ENCODE peak calls at places on chromosomes 4 and X, in five cellular contexts. L is spleen, R is K562, C is transverse colon, T is endothelial cell of umbilical vein. G is an unnamed sample.

GRCh38 chrX:51461053-51462050 is 35.0 kb downstream of the NUDT11 start:
- DNase-seq in L (no peak), R (peak; percentile 28), C (no peak), T (peak; percentile 34), G (peak; percentile 54)

GRCh38 chr4:23945521-23946017 is 55.7 kb upstream of the PPARGC1A start:
- DNase-seq in L (no peak), R (no peak), C (peak; percentile 16), T (no peak), G (peak; percentile 36)

GRCh38 chr4:185398618-185399017 is 2.0 kb downstream of the ANKRD37 start:
- DNase-seq in L (no peak), R (no peak), C (no peak), T (peak; percentile 56), G (no peak)

GRCh38 chr4:16026155-16026761 is 57.6 kb downstream of the PROM1 start:
- DNase-seq in L (no peak), R (peak; percentile 45), C (no peak), T (peak; percentile 76), G (peak; percentile 41)

GRCh38 chr4:133150643-133151300 is 1.7 kb downstream of the PCDH10 start:
- DNase-seq in L (no peak), R (no peak), C (no peak), T (peak; percentile 58), G (no peak)

GRCh38 chr4:86831262-86832090 is 17.7 kb downstream of the SLC10A6 start:
- DNase-seq in L (no peak), R (no peak), C (peak; percentile 9), T (no peak), G (peak; percentile 29)

GRCh38 chr4:67638157-67638556 is 62.8 kb downstream of the UBA6 start:
- DNase-seq in L (no peak), R (no peak), C (no peak), T (no peak), G (no peak)

GRCh38 chr4:67885727-67886126 is 1.9 kb upstream of the TMPRSS11D start:
- DNase-seq in L (no peak), R (no peak), C (no peak), T (peak; percentile 91), G (no peak)

DNA sequence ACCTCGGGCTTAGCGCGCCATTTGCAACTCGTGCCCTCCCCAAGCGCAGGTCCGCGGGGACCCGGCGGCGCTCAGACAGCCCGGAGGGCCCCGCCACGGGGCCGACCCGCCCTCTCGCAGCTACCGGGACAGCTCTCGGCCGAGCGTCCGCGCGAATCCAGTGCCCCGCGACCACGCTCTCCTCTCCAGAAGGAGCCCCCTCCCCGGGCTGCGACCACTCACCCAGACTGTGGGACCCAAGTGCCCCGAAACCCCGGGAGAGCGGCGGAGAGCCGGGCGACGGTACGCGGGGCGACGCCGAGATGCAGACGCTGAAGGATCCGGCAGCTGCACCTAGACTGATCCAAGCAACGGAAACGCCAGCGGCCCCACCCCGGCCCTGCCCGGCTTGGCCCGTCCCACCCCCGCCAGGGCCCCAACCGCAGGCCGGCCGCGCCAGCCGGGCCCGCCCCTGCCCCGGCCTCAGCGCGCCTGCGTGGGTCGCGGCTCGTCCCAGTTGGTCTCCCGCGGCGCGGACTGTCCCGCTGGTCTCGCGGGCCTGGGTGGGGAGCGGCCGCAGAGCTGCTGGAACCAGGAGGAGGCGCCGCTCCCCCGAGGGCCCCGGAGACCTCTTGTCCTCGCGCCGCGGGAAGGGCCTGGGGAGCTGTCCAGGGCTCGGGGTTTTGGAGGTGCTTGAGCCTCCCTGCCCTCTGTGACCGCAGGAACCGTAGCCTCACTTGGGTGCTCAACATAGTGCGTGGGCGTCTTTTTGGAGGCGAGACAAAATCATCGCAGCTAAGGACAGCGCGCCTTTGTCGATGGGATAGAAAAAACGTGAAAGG is at the start of gene ANXA5:
- DNase-seq in L (peak; percentile 96), R (peak; percentile 91), C (peak; percentile 91), T (peak; percentile 88), G (peak; percentile 91)
- TF ChIP-seq POLR2A in L (no peak), R (peak; percentile 85), C (peak; percentile 79), T (peak; percentile 93), G (no peak)

DNA sequence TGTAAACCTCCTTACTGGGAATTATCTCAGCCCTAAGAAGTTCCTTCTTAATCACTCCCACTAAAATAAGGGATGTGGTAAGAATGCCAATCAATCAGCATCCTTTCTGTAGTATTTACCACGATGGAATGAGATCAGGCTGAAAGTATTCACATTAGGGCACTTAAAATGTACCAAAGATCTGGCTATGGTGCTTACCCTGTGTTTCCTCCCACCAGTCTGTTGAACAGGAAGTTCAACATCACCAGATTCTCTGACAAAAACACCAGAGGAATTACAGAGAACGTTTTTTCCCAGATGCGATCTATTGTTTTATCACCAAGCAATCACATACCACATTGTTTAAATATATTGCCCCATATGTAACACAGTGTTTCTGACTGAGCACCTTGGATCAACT is 2.1 kb upstream of the CLCN3 start:
- DNase-seq in L (no peak), R (no peak), C (no peak), T (peak; percentile 37), G (no peak)
- TF ChIP-seq CTCF in L (no peak), R (no peak), C (no peak), T (no peak), G (no peak)

GRCh38 chr4:31324814-31325213 is 604.6 kb downstream of the PCDH7 start:
- DNase-seq in L (no peak), R (no peak), C (no peak), T (no peak), G (no peak)

GRCh38 chr4:31325300-31325699 is 605.1 kb downstream of the PCDH7 start:
- DNase-seq in L (no peak), R (no peak), C (no peak), T (no peak), G (no peak)

GRCh38 chr4:31327031-31327430 is 606.9 kb downstream of the PCDH7 start:
- DNase-seq in L (no peak), R (no peak), C (no peak), T (no peak), G (no peak)

GRCh38 chr4:31334086-31334910 is 614.1 kb downstream of the PCDH7 start:
- DNase-seq in L (no peak), R (no peak), C (no peak), T (no peak), G (no peak)

DNA sequence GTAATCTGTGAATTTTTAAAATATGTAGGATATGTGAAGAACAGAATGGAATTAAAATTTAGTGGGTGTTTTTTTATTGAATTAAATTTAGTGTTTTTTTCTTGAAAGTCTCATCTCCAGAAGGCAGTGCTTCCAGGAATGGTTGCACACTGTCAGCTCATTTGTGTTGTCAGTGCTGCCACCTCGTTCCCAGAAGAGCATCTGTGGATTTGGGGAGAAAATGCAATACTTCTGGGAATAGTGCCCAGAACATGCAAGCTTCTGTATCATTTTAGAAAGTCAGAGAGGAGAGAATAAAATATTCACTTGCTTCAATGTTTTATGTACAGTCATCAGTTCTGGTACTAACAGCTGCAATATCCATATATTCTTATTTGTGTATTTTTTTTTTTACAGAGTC is 608.8 kb downstream of the PCDH7 start:
- DNase-seq in L (no peak), R (no peak), C (no peak), T (no peak), G (no peak)
- H3K36me3 ChIP-seq in L (no peaks in the 10 kb centered on the region), R (no peaks in the 10 kb centered on the region), C (no peaks in the 10 kb centered on the region), T (no peaks in the 10 kb centered on the region), G (no peaks in the 10 kb centered on the region)

DNA sequence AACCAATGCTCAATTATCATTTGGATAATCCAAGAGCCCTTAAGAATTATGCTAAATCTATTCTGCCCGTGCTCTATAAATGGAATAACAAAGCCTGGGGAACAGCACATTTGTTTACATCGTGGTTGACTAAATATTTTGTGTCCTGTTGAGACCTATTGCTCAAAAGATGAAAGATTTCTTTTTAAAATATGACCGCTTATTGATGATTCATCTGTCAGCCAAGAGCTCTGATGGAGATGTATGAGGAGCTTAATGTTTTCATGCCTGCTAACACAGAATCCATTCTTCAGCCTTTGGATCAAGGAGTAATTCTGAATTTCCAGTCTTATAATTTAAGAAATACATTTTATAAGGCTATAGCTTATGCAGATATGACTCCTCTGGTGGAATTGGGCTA is 271.3 kb upstream of the FAT4 start:
- DNase-seq in L (no peak), R (no peak), C (no peak), T (no peak), G (no peak)
- TF ChIP-seq POLR2A in L (no peak), R (no peak), C (no peak), T (no peak), G (no peak)

GRCh38 chr4:170091069-170091696 is 1.4 kb upstream of the AADAT start:
- DNase-seq in L (no peak), R (no peak), C (no peak), T (no peak), G (no peak)

GRCh38 chr4:170089274-170089742 is 448 bp downstream of the AADAT start:
- DNase-seq in L (no peak), R (no peak), C (peak; percentile 10), T (peak; percentile 44), G (peak; percentile 43)

GRCh38 chr4:170088686-170089085 is 1.1 kb downstream of the AADAT start:
- DNase-seq in L (no peak), R (no peak), C (no peak), T (no peak), G (no peak)

GRCh38 chr4:170090667-170091052 is 904 bp upstream of the AADAT start:
- DNase-seq in L (no peak), R (no peak), C (no peak), T (no peak), G (no peak)

GRCh38 chr4:170089743-170090666 is at the start of gene AADAT:
- DNase-seq in L (peak; percentile 76), R (peak; percentile 41), C (peak; percentile 74), T (peak; percentile 44), G (peak; percentile 86)
- TF ChIP-seq CTCF in L (peak; percentile 39), R (peak; percentile 24), C (peak; percentile 64), T (peak; percentile 78), G (peak; percentile 66)

GRCh38 chr4:10097906-10098769 is 18.5 kb downstream of the WDR1 start:
- DNase-seq in L (no peak), R (no peak), C (no peak), T (no peak), G (no peak)
- H3K36me3 ChIP-seq in L (peaks cover 100% of the 10 kb centered on the region), R (peaks cover 99% of the 10 kb centered on the region), C (peaks cover 39% of the 10 kb centered on the region), T (peaks cover 40% of the 10 kb centered on the region), G (no peaks in the 10 kb centered on the region)

GRCh38 chrX:9352683-9353430 is 112.0 kb upstream of the TBL1X start:
- DNase-seq in L (peak; percentile 80), R (peak; percentile 36), C (peak; percentile 41), T (no peak), G (peak; percentile 30)

GRCh38 chrX:9354918-9355317 is 109.9 kb upstream of the TBL1X start:
- DNase-seq in L (peak; percentile 65), R (no peak), C (no peak), T (no peak), G (no peak)

GRCh38 chrX:9357500-9358139 is 107.2 kb upstream of the TBL1X start:
- DNase-seq in L (peak; percentile 5), R (no peak), C (no peak), T (no peak), G (no peak)

GRCh38 chrX:9356846-9357245 is 108.0 kb upstream of the TBL1X start:
- DNase-seq in L (peak; percentile 1), R (no peak), C (no peak), T (no peak), G (no peak)

DNA sequence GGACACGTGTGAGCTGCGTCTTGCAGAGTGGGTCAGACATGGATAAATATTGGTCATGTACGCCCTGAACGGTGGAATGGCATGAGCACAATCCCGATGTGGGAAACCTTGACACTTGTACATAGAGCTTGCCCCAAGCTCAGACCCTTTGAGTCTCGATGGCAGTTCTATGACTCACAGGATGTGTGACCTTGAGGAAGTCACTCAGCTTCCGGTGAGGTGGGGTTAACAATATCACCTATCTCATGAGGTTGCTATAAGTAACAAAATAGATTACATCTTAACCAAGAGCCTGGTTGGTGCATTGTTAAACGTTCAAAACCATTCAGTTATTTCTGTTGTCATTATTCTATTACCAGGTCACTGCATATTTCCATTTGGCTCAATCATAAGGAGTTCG is 109.1 kb upstream of the TBL1X start:
- DNase-seq in L (peak; percentile 19), R (no peak), C (no peak), T (no peak), G (no peak)
- TF ChIP-seq POLR2A in L (no peak), R (no peak), C (no peak), T (no peak), G (no peak)

G was measured in testis.